ENCODE peak calls at places on chromosomes 11 and 22, in six cellular contexts. One of them, this sample, is unnamed. For H3K36me3, the result is how much of the 10 kb centered on the place peaks cover.

GRCh38 chr22:45101828-45102227 is 61.9 kb upstream of the NUP50 start:
- DNase-seq in astrocyte: peak
- DNase-seq in HCT116: no peak
- DNase-seq in left ventricle myocardium inferior: peak
- DNase-seq in GM23338: peak
- DNase-seq in endothelial cell of umbilical vein: peak
- DNase-seq in this sample: peak

GRCh38 chr11:115643491-115643995 is 139.3 kb upstream of the CADM1 start:
- DNase-seq in astrocyte: no peak
- DNase-seq in HCT116: no peak
- DNase-seq in left ventricle myocardium inferior: no peak
- DNase-seq in GM23338: no peak
- DNase-seq in endothelial cell of umbilical vein: no peak
- DNase-seq in this sample: no peak

GRCh38 chr11:62398011-62398994 is 20.5 kb upstream of the SCGB1A1 start:
- DNase-seq in astrocyte: peak
- DNase-seq in HCT116: no peak
- DNase-seq in left ventricle myocardium inferior: peak
- DNase-seq in GM23338: no peak
- DNase-seq in endothelial cell of umbilical vein: no peak
- DNase-seq in this sample: peak

GRCh38 chr22:28341001-28341400 is 338.6 kb downstream of the TTC28 start:
- DNase-seq in astrocyte: peak
- DNase-seq in HCT116: no peak
- DNase-seq in left ventricle myocardium inferior: no peak
- DNase-seq in GM23338: no peak
- DNase-seq in endothelial cell of umbilical vein: peak
- DNase-seq in this sample: no peak

GRCh38 chr11:108453207-108453835 is 14.0 kb downstream of the C11orf65 start:
- DNase-seq in astrocyte: no peak
- DNase-seq in HCT116: no peak
- DNase-seq in left ventricle myocardium inferior: no peak
- DNase-seq in GM23338: no peak
- DNase-seq in endothelial cell of umbilical vein: no peak
- DNase-seq in this sample: no peak

GRCh38 chr11:64062185-64063039 is 26.7 kb downstream of the FLRT1 start:
- DNase-seq in astrocyte: no peak
- DNase-seq in HCT116: no peak
- DNase-seq in left ventricle myocardium inferior: no peak
- DNase-seq in GM23338: no peak
- DNase-seq in endothelial cell of umbilical vein: no peak
- DNase-seq in this sample: no peak

GRCh38 chr11:73420136-73420535 is 43.9 kb downstream of the RELT start:
- DNase-seq in astrocyte: no peak
- DNase-seq in HCT116: no peak
- DNase-seq in left ventricle myocardium inferior: no peak
- DNase-seq in GM23338: no peak
- DNase-seq in endothelial cell of umbilical vein: no peak
- DNase-seq in this sample: no peak

GRCh38 chr22:19905619-19906276 is 35.8 kb upstream of the COMT start:
- DNase-seq in astrocyte: no peak
- DNase-seq in HCT116: no peak
- DNase-seq in left ventricle myocardium inferior: no peak
- DNase-seq in GM23338: no peak
- DNase-seq in endothelial cell of umbilical vein: no peak
- DNase-seq in this sample: peak

GRCh38 chr22:38860291-38861169 is 11.5 kb downstream of the CBX6 start:
- DNase-seq in astrocyte: no peak
- DNase-seq in HCT116: no peak
- DNase-seq in left ventricle myocardium inferior: no peak
- DNase-seq in GM23338: peak
- DNase-seq in endothelial cell of umbilical vein: no peak
- DNase-seq in this sample: peak

GRCh38 chr22:28029201-28029948 is 110.3 kb upstream of the PITPNB start:
- DNase-seq in astrocyte: peak
- DNase-seq in HCT116: no peak
- DNase-seq in left ventricle myocardium inferior: peak
- DNase-seq in GM23338: peak
- DNase-seq in endothelial cell of umbilical vein: peak
- DNase-seq in this sample: peak

GRCh38 chr22:39178206-39179111 is 26.0 kb upstream of the CBX7 start:
- DNase-seq in astrocyte: peak
- DNase-seq in HCT116: no peak
- DNase-seq in left ventricle myocardium inferior: no peak
- DNase-seq in GM23338: no peak
- DNase-seq in endothelial cell of umbilical vein: peak
- DNase-seq in this sample: no peak

GRCh38 chr11:26227311-26227710 is 104.6 kb upstream of the ANO3 start:
- DNase-seq in astrocyte: peak
- DNase-seq in HCT116: no peak
- DNase-seq in left ventricle myocardium inferior: no peak
- DNase-seq in GM23338: peak
- DNase-seq in endothelial cell of umbilical vein: peak
- DNase-seq in this sample: no peak

GRCh38 chr11:17351510-17352176 is at the start of gene NCR3LG1:
- DNase-seq in astrocyte: peak
- DNase-seq in HCT116: no peak
- DNase-seq in left ventricle myocardium inferior: peak
- DNase-seq in GM23338: peak
- DNase-seq in endothelial cell of umbilical vein: peak
- DNase-seq in this sample: peak

GRCh38 chr11:27700351-27701261 is at the start of gene BDNF:
- DNase-seq in astrocyte: no peak
- DNase-seq in HCT116: no peak
- DNase-seq in left ventricle myocardium inferior: no peak
- DNase-seq in GM23338: peak
- DNase-seq in endothelial cell of umbilical vein: peak
- DNase-seq in this sample: no peak

GRCh38 chr22:30890689-30891442 is 77.7 kb downstream of the MORC2 start:
- DNase-seq in astrocyte: no peak
- DNase-seq in HCT116: peak
- DNase-seq in left ventricle myocardium inferior: peak
- DNase-seq in GM23338: peak
- DNase-seq in endothelial cell of umbilical vein: peak
- DNase-seq in this sample: peak

GRCh38 chr22:21937041-21937820 is 15.4 kb downstream of the PPM1F start:
- DNase-seq in astrocyte: no peak
- DNase-seq in HCT116: no peak
- DNase-seq in left ventricle myocardium inferior: no peak
- DNase-seq in GM23338: no peak
- DNase-seq in endothelial cell of umbilical vein: no peak
- DNase-seq in this sample: no peak

GRCh38 chr11:60159868-60160267 is 23.0 kb downstream of the MS4A6A start:
- DNase-seq in astrocyte: no peak
- DNase-seq in HCT116: no peak
- DNase-seq in left ventricle myocardium inferior: no peak
- DNase-seq in GM23338: no peak
- DNase-seq in endothelial cell of umbilical vein: peak
- DNase-seq in this sample: no peak

GRCh38 chr11:66687831-66688281 is 10.2 kb upstream of the RBM4B start:
- DNase-seq in astrocyte: no peak
- DNase-seq in HCT116: no peak
- DNase-seq in left ventricle myocardium inferior: no peak
- DNase-seq in GM23338: no peak
- DNase-seq in endothelial cell of umbilical vein: no peak
- DNase-seq in this sample: no peak

GRCh38 chr11:46461461-46461927 is 69.9 kb upstream of the CHRM4 start:
- DNase-seq in astrocyte: peak
- DNase-seq in HCT116: no peak
- DNase-seq in left ventricle myocardium inferior: no peak
- DNase-seq in GM23338: no peak
- DNase-seq in endothelial cell of umbilical vein: peak
- DNase-seq in this sample: no peak

GRCh38 chr11:15819679-15820286 is 536.6 kb downstream of the SOX6 start:
- DNase-seq in astrocyte: no peak
- DNase-seq in HCT116: peak
- DNase-seq in left ventricle myocardium inferior: peak
- DNase-seq in GM23338: peak
- DNase-seq in endothelial cell of umbilical vein: peak
- DNase-seq in this sample: peak

GRCh38 chr11:16788141-16789060 is 50.0 kb downstream of the C11orf58 start:
- DNase-seq in astrocyte: peak
- DNase-seq in HCT116: peak
- DNase-seq in left ventricle myocardium inferior: peak
- DNase-seq in GM23338: peak
- DNase-seq in endothelial cell of umbilical vein: peak
- DNase-seq in this sample: peak

GRCh38 chr11:35619030-35619753 is 932 bp downstream of the FJX1 start:
- DNase-seq in astrocyte: peak
- DNase-seq in HCT116: no peak
- DNase-seq in left ventricle myocardium inferior: peak
- DNase-seq in GM23338: peak
- DNase-seq in endothelial cell of umbilical vein: peak
- DNase-seq in this sample: peak

GRCh38 chr22:46096051-46096450 is 54.3 kb upstream of the PPARA start:
- DNase-seq in astrocyte: no peak
- DNase-seq in HCT116: no peak
- DNase-seq in left ventricle myocardium inferior: no peak
- DNase-seq in GM23338: no peak
- DNase-seq in endothelial cell of umbilical vein: no peak
- DNase-seq in this sample: no peak

GRCh38 chr11:67167086-67167485 is 48.0 kb downstream of the KDM2A start:
- DNase-seq in astrocyte: peak
- DNase-seq in HCT116: no peak
- DNase-seq in left ventricle myocardium inferior: no peak
- DNase-seq in GM23338: no peak
- DNase-seq in endothelial cell of umbilical vein: peak
- DNase-seq in this sample: no peak

GRCh38 chr22:17806437-17806836 is 32.2 kb upstream of the BID start:
- DNase-seq in astrocyte: no peak
- DNase-seq in HCT116: no peak
- DNase-seq in left ventricle myocardium inferior: no peak
- DNase-seq in GM23338: no peak
- DNase-seq in endothelial cell of umbilical vein: no peak
- DNase-seq in this sample: no peak

GRCh38 chr11:111834432-111835163 is 36.8 kb downstream of the ALG9 start:
- DNase-seq in astrocyte: no peak
- DNase-seq in HCT116: no peak
- DNase-seq in left ventricle myocardium inferior: no peak
- DNase-seq in GM23338: no peak
- DNase-seq in endothelial cell of umbilical vein: no peak
- DNase-seq in this sample: no peak
- H3K36me3 ChIP-seq in astrocyte: under half
- H3K36me3 ChIP-seq in HCT116: under half
- H3K36me3 ChIP-seq in left ventricle myocardium inferior: under half
- H3K36me3 ChIP-seq in GM23338: under half
- H3K36me3 ChIP-seq in endothelial cell of umbilical vein: under half
- H3K36me3 ChIP-seq in this sample: under half

GRCh38 chr11:112058103-112058502 is 15.7 kb downstream of the PIH1D2 start:
- DNase-seq in astrocyte: no peak
- DNase-seq in HCT116: no peak
- DNase-seq in left ventricle myocardium inferior: no peak
- DNase-seq in GM23338: no peak
- DNase-seq in endothelial cell of umbilical vein: peak
- DNase-seq in this sample: no peak
- H3K36me3 ChIP-seq in astrocyte: under half
- H3K36me3 ChIP-seq in HCT116: under half
- H3K36me3 ChIP-seq in left ventricle myocardium inferior: half or more
- H3K36me3 ChIP-seq in GM23338: under half
- H3K36me3 ChIP-seq in endothelial cell of umbilical vein: under half
- H3K36me3 ChIP-seq in this sample: half or more

GRCh38 chr11:57302489-57302888 is 22.3 kb downstream of the TNKS1BP1 start:
- DNase-seq in astrocyte: no peak
- DNase-seq in HCT116: no peak
- DNase-seq in left ventricle myocardium inferior: no peak
- DNase-seq in GM23338: no peak
- DNase-seq in endothelial cell of umbilical vein: no peak
- DNase-seq in this sample: no peak
- H3K36me3 ChIP-seq in astrocyte: under half
- H3K36me3 ChIP-seq in HCT116: under half
- H3K36me3 ChIP-seq in left ventricle myocardium inferior: half or more
- H3K36me3 ChIP-seq in GM23338: under half
- H3K36me3 ChIP-seq in endothelial cell of umbilical vein: half or more
- H3K36me3 ChIP-seq in this sample: under half

GRCh38 chr11:69963533-69964246 is 114.4 kb upstream of the ANO1 start:
- DNase-seq in astrocyte: no peak
- DNase-seq in HCT116: no peak
- DNase-seq in left ventricle myocardium inferior: no peak
- DNase-seq in GM23338: peak
- DNase-seq in endothelial cell of umbilical vein: no peak
- DNase-seq in this sample: no peak
- H3K36me3 ChIP-seq in astrocyte: under half
- H3K36me3 ChIP-seq in HCT116: under half
- H3K36me3 ChIP-seq in left ventricle myocardium inferior: under half
- H3K36me3 ChIP-seq in GM23338: under half
- H3K36me3 ChIP-seq in endothelial cell of umbilical vein: under half
- H3K36me3 ChIP-seq in this sample: under half